ENCODE peak calls at places on chromosomes 1 and 21, in five cellular contexts. F is cardiac septum; W is NCI-H2081; S is SHP77; O is stimulated activated CD8-positive, alpha-beta memory T cell treated with anti-CD3 and anti-CD28 coated beads, Interleukin-12 subunit alpha, Interleukin-12 subunit beta, amount 100 ng/mL, for 4 hours. M is an unnamed sample.
A peak's percentile ranks its signal among the peaks of the same experiment; 100 is the strongest.

GRCh38 chr21:25862596-25862995 is 127.8 kb downstream of the GABPA start:
- DNase-seq in S (no peak), F (no peak), O (no peak), W (peak; percentile 34), M (no peak)

GRCh38 chr1:34825455-34826081 is 32.8 kb downstream of the GJA4 start:
- DNase-seq in W (no peak), S (no peak), F (no peak), O (no peak), M (no peak)

GRCh38 chr1:3903141-3904005 is 3.3 kb upstream of the C1orf174 start:
- DNase-seq in F (peak; percentile 69), S (peak; percentile 62), W (peak; percentile 71), O (no peak), M (no peak)

GRCh38 chr1:9242338-9242969 is 7.9 kb downstream of the H6PD start:
- DNase-seq in W (no peak), S (peak; percentile 19), O (no peak), F (peak; percentile 87), M (peak; percentile 90)

GRCh38 chr1:231828182-231828920 is 201.8 kb downstream of the DISC1 start:
- DNase-seq in O (no peak), W (no peak), S (peak; percentile 3), F (no peak), M (no peak)

GRCh38 chr1:39960461-39960958 is 5.6 kb downstream of the MFSD2A start:
- DNase-seq in O (no peak), W (peak; percentile 96), F (peak; percentile 92), S (peak; percentile 93), M (peak; percentile 97)

GRCh38 chr1:10730985-10731384 is 65.5 kb downstream of the CASZ1 start:
- DNase-seq in O (no peak), W (no peak), F (no peak), S (no peak), M (no peak)

GRCh38 chr1:93177991-93178390 is 2.2 kb downstream of the TMED5 start:
- DNase-seq in O (no peak), F (no peak), S (no peak), W (no peak), M (no peak)

GRCh38 chr1:30028939-30029338 is 694.4 kb downstream of the MATN1 start:
- DNase-seq in F (no peak), S (no peak), O (no peak), W (no peak), M (no peak)

GRCh38 chr1:164223378-164223777 is 335.6 kb upstream of the PBX1 start:
- DNase-seq in W (no peak), O (no peak), S (no peak), F (no peak), M (no peak)

GRCh38 chr1:240237305-240237721 is 145.6 kb downstream of the FMN2 start:
- DNase-seq in F (no peak), S (no peak), W (no peak), O (no peak), M (no peak)

GRCh38 chr1:160085686-160086089 is 4.3 kb downstream of the KCNJ9 start:
- DNase-seq in O (peak; percentile 54), F (peak; percentile 85), S (peak; percentile 64), W (peak; percentile 77), M (peak; percentile 86)

M was measured in upper lobe of left lung.